ENCODE peak calls at places on chromosome 7, in eight cellular contexts. One of them, this sample, is unnamed.

GRCh38 chr7:97418312-97418711 is 300.8 kb downstream of the SDHAF3 start:
- DNase-seq in kidney epithelial cell: no peak
- DNase-seq in right lobe of liver: no peak
- DNase-seq in thoracic aorta: no peak
- DNase-seq in HFF-Myc: no peak
- DNase-seq in mammary epithelial cell: no peak
- DNase-seq in coronary artery: no peak
- DNase-seq in AG10803: no peak
- DNase-seq in this sample: no peak

GRCh38 chr7:102990642-102991041 is 77.8 kb downstream of the LRRC17 start:
- DNase-seq in kidney epithelial cell: no peak
- DNase-seq in coronary artery: no peak
- DNase-seq in right lobe of liver: no peak
- DNase-seq in thoracic aorta: no peak
- DNase-seq in HFF-Myc: no peak
- DNase-seq in mammary epithelial cell: no peak
- DNase-seq in AG10803: no peak
- DNase-seq in this sample: no peak

GRCh38 chr7:45606050-45606449 is 31.9 kb downstream of the ADCY1 start:
- DNase-seq in right lobe of liver: peak
- DNase-seq in coronary artery: peak
- DNase-seq in HFF-Myc: no peak
- DNase-seq in kidney epithelial cell: no peak
- DNase-seq in AG10803: no peak
- DNase-seq in thoracic aorta: no peak
- DNase-seq in mammary epithelial cell: no peak
- DNase-seq in this sample: no peak

GRCh38 chr7:30927040-30927439 is 15.4 kb downstream of the AQP1 start:
- DNase-seq in mammary epithelial cell: no peak
- DNase-seq in AG10803: no peak
- DNase-seq in HFF-Myc: no peak
- DNase-seq in kidney epithelial cell: no peak
- DNase-seq in right lobe of liver: peak
- DNase-seq in coronary artery: no peak
- DNase-seq in thoracic aorta: no peak
- DNase-seq in this sample: no peak

GRCh38 chr7:41624818-41625217 is 78.1 kb downstream of the INHBA start:
- DNase-seq in right lobe of liver: no peak
- DNase-seq in thoracic aorta: no peak
- DNase-seq in mammary epithelial cell: peak
- DNase-seq in kidney epithelial cell: no peak
- DNase-seq in HFF-Myc: peak
- DNase-seq in AG10803: peak
- DNase-seq in coronary artery: no peak
- DNase-seq in this sample: peak

GRCh38 chr7:74269757-74270277 is 15.6 kb upstream of the RFC2 start:
- DNase-seq in AG10803: peak
- DNase-seq in HFF-Myc: no peak
- DNase-seq in coronary artery: no peak
- DNase-seq in mammary epithelial cell: peak
- DNase-seq in thoracic aorta: no peak
- DNase-seq in kidney epithelial cell: no peak
- DNase-seq in right lobe of liver: peak
- DNase-seq in this sample: peak

GRCh38 chr7:132161231-132161915 is 414.9 kb downstream of the PLXNA4 start:
- DNase-seq in AG10803: peak
- DNase-seq in coronary artery: no peak
- DNase-seq in HFF-Myc: no peak
- DNase-seq in right lobe of liver: no peak
- DNase-seq in thoracic aorta: no peak
- DNase-seq in mammary epithelial cell: no peak
- DNase-seq in kidney epithelial cell: no peak
- DNase-seq in this sample: no peak

GRCh38 chr7:47591089-47591654 is 9.3 kb upstream of the TNS3 start:
- DNase-seq in right lobe of liver: no peak
- DNase-seq in thoracic aorta: no peak
- DNase-seq in HFF-Myc: no peak
- DNase-seq in AG10803: no peak
- DNase-seq in kidney epithelial cell: no peak
- DNase-seq in mammary epithelial cell: no peak
- DNase-seq in coronary artery: no peak
- DNase-seq in this sample: no peak

GRCh38 chr7:82105463-82105862 is 335.6 kb upstream of the HGF start:
- DNase-seq in coronary artery: no peak
- DNase-seq in thoracic aorta: no peak
- DNase-seq in right lobe of liver: no peak
- DNase-seq in kidney epithelial cell: peak
- DNase-seq in mammary epithelial cell: peak
- DNase-seq in HFF-Myc: peak
- DNase-seq in AG10803: peak
- DNase-seq in this sample: peak

GRCh38 chr7:140230517-140230861 is 53.7 kb upstream of the KDM7A start:
- DNase-seq in coronary artery: no peak
- DNase-seq in AG10803: peak
- DNase-seq in kidney epithelial cell: no peak
- DNase-seq in mammary epithelial cell: no peak
- DNase-seq in HFF-Myc: no peak
- DNase-seq in thoracic aorta: no peak
- DNase-seq in right lobe of liver: no peak
- DNase-seq in this sample: no peak

GRCh38 chr7:137579913-137580640 is 236.5 kb upstream of the PTN start:
- DNase-seq in AG10803: peak
- DNase-seq in coronary artery: no peak
- DNase-seq in HFF-Myc: peak
- DNase-seq in thoracic aorta: no peak
- DNase-seq in mammary epithelial cell: peak
- DNase-seq in kidney epithelial cell: peak
- DNase-seq in right lobe of liver: no peak
- DNase-seq in this sample: peak

GRCh38 chr7:80361948-80362347 is 149.9 kb downstream of the GNAT3 start:
- DNase-seq in mammary epithelial cell: no peak
- DNase-seq in kidney epithelial cell: no peak
- DNase-seq in AG10803: peak
- DNase-seq in right lobe of liver: no peak
- DNase-seq in HFF-Myc: peak
- DNase-seq in thoracic aorta: no peak
- DNase-seq in coronary artery: no peak
- DNase-seq in this sample: peak

GRCh38 chr7:16318989-16319915 is 102.1 kb downstream of the CRPPA start:
- DNase-seq in kidney epithelial cell: no peak
- DNase-seq in HFF-Myc: peak
- DNase-seq in AG10803: no peak
- DNase-seq in right lobe of liver: no peak
- DNase-seq in thoracic aorta: no peak
- DNase-seq in mammary epithelial cell: peak
- DNase-seq in coronary artery: no peak
- DNase-seq in this sample: peak

GRCh38 chr7:34091330-34091917 is 186.1 kb downstream of the BMPER start:
- DNase-seq in AG10803: peak
- DNase-seq in coronary artery: no peak
- DNase-seq in right lobe of liver: no peak
- DNase-seq in kidney epithelial cell: no peak
- DNase-seq in mammary epithelial cell: peak
- DNase-seq in HFF-Myc: no peak
- DNase-seq in thoracic aorta: no peak
- DNase-seq in this sample: peak

GRCh38 chr7:52257890-52258289 is 777.5 kb upstream of the POM121L12 start:
- DNase-seq in AG10803: no peak
- DNase-seq in kidney epithelial cell: no peak
- DNase-seq in coronary artery: no peak
- DNase-seq in HFF-Myc: no peak
- DNase-seq in thoracic aorta: no peak
- DNase-seq in mammary epithelial cell: no peak
- DNase-seq in right lobe of liver: no peak
- DNase-seq in this sample: no peak

GRCh38 chr7:1123721-1124120 is 35.8 kb downstream of the GPER1 start:
- DNase-seq in HFF-Myc: no peak
- DNase-seq in mammary epithelial cell: no peak
- DNase-seq in thoracic aorta: peak
- DNase-seq in AG10803: peak
- DNase-seq in right lobe of liver: peak
- DNase-seq in coronary artery: peak
- DNase-seq in kidney epithelial cell: no peak
- DNase-seq in this sample: peak

GRCh38 chr7:4221043-4221442 is 461.1 kb upstream of the FOXK1 start:
- DNase-seq in thoracic aorta: no peak
- DNase-seq in mammary epithelial cell: no peak
- DNase-seq in right lobe of liver: no peak
- DNase-seq in AG10803: no peak
- DNase-seq in kidney epithelial cell: no peak
- DNase-seq in coronary artery: no peak
- DNase-seq in HFF-Myc: no peak
- DNase-seq in this sample: no peak

GRCh38 chr7:98575878-98576277 is 41.2 kb upstream of the NPTX2 start:
- DNase-seq in AG10803: no peak
- DNase-seq in right lobe of liver: no peak
- DNase-seq in HFF-Myc: no peak
- DNase-seq in mammary epithelial cell: no peak
- DNase-seq in kidney epithelial cell: no peak
- DNase-seq in coronary artery: no peak
- DNase-seq in thoracic aorta: no peak
- DNase-seq in this sample: no peak

GRCh38 chr7:132295198-132295597 is 281.1 kb downstream of the PLXNA4 start:
- DNase-seq in right lobe of liver: no peak
- DNase-seq in thoracic aorta: no peak
- DNase-seq in coronary artery: no peak
- DNase-seq in HFF-Myc: no peak
- DNase-seq in AG10803: peak
- DNase-seq in mammary epithelial cell: peak
- DNase-seq in kidney epithelial cell: no peak
- DNase-seq in this sample: no peak

GRCh38 chr7:34117583-34117982 is 212.2 kb downstream of the BMPER start:
- DNase-seq in coronary artery: no peak
- DNase-seq in HFF-Myc: no peak
- DNase-seq in AG10803: no peak
- DNase-seq in mammary epithelial cell: no peak
- DNase-seq in right lobe of liver: no peak
- DNase-seq in kidney epithelial cell: no peak
- DNase-seq in thoracic aorta: no peak
- DNase-seq in this sample: no peak

GRCh38 chr7:131148708-131149428 is 178.8 kb upstream of the MKLN1 start:
- DNase-seq in mammary epithelial cell: no peak
- DNase-seq in right lobe of liver: no peak
- DNase-seq in kidney epithelial cell: no peak
- DNase-seq in HFF-Myc: no peak
- DNase-seq in AG10803: no peak
- DNase-seq in thoracic aorta: no peak
- DNase-seq in coronary artery: no peak
- DNase-seq in this sample: no peak
- TF ChIP-seq CTCF in mammary epithelial cell: no peak
- TF ChIP-seq CTCF in right lobe of liver: no peak
- TF ChIP-seq CTCF in kidney epithelial cell: no peak
- TF ChIP-seq CTCF in HFF-Myc: no peak
- TF ChIP-seq CTCF in AG10803: no peak
- TF ChIP-seq CTCF in thoracic aorta: no peak
- TF ChIP-seq CTCF in coronary artery: no peak
- TF ChIP-seq CTCF in this sample: no peak

GRCh38 chr7:106072715-106073091 is 39.4 kb downstream of the SYPL1 start:
- DNase-seq in HFF-Myc: no peak
- DNase-seq in thoracic aorta: no peak
- DNase-seq in AG10803: no peak
- DNase-seq in right lobe of liver: no peak
- DNase-seq in coronary artery: no peak
- DNase-seq in mammary epithelial cell: no peak
- DNase-seq in kidney epithelial cell: no peak
- DNase-seq in this sample: no peak

GRCh38 chr7:106070567-106071254 is 41.4 kb downstream of the SYPL1 start:
- DNase-seq in kidney epithelial cell: no peak
- DNase-seq in mammary epithelial cell: no peak
- DNase-seq in AG10803: no peak
- DNase-seq in HFF-Myc: no peak
- DNase-seq in right lobe of liver: no peak
- DNase-seq in thoracic aorta: no peak
- DNase-seq in coronary artery: no peak
- DNase-seq in this sample: no peak

GRCh38 chr7:106070201-106070551 is 41.9 kb downstream of the SYPL1 start:
- DNase-seq in HFF-Myc: no peak
- DNase-seq in thoracic aorta: no peak
- DNase-seq in kidney epithelial cell: no peak
- DNase-seq in right lobe of liver: peak
- DNase-seq in AG10803: no peak
- DNase-seq in coronary artery: no peak
- DNase-seq in mammary epithelial cell: peak
- DNase-seq in this sample: no peak

GRCh38 chr7:106071999-106072714 is 40.0 kb downstream of the SYPL1 start:
- DNase-seq in thoracic aorta: no peak
- DNase-seq in AG10803: no peak
- DNase-seq in kidney epithelial cell: no peak
- DNase-seq in coronary artery: no peak
- DNase-seq in mammary epithelial cell: no peak
- DNase-seq in HFF-Myc: no peak
- DNase-seq in right lobe of liver: no peak
- DNase-seq in this sample: peak

DNA sequence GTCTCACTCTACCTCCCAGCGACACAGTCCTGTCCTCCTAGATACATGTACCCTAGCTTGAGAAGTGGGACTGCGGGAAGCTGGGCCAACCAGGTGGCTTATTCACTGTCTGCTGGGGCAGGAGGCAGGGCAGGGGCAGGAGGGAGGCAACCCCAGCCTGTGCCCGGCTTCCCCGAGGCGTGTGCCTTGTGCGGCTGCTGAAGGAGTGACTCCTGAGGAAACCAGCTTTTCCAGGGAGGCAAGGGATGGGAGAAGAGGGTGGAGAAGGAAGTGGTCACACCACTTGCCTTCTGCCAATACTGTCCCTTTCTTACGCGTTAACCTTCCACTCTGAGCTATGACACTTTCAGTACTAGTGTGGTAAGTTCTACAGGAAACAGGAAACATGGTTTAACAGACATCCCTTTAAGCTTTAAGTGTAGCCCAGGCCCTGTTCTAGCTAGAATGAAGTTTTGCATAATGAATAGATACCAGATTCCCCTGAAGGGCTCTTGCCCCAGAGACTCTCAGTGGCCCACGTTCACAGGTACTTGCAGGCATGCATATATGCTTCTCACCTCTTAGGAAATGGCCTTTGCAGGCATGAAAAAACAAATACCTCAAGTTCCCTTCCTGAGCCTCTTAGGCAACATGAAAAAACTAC is 40.6 kb downstream of the SYPL1 start:
- DNase-seq in right lobe of liver: no peak
- DNase-seq in mammary epithelial cell: no peak
- DNase-seq in AG10803: no peak
- DNase-seq in thoracic aorta: no peak
- DNase-seq in HFF-Myc: no peak
- DNase-seq in kidney epithelial cell: no peak
- DNase-seq in coronary artery: no peak
- DNase-seq in this sample: no peak
- H3K4me3 ChIP-seq in right lobe of liver: no peak
- H3K4me3 ChIP-seq in mammary epithelial cell: no peak
- H3K4me3 ChIP-seq in AG10803: no peak
- H3K4me3 ChIP-seq in thoracic aorta: no peak
- H3K4me3 ChIP-seq in HFF-Myc: no peak
- H3K4me3 ChIP-seq in kidney epithelial cell: no peak
- H3K4me3 ChIP-seq in coronary artery: no peak
- H3K4me3 ChIP-seq in this sample: no peak

GRCh38 chr7:101156277-101156676 is 2.0 kb downstream of the AP1S1 start:
- DNase-seq in mammary epithelial cell: no peak
- DNase-seq in HFF-Myc: no peak
- DNase-seq in thoracic aorta: no peak
- DNase-seq in kidney epithelial cell: no peak
- DNase-seq in coronary artery: no peak
- DNase-seq in AG10803: no peak
- DNase-seq in right lobe of liver: no peak
- DNase-seq in this sample: no peak
- TF ChIP-seq CTCF in mammary epithelial cell: no peak
- TF ChIP-seq CTCF in HFF-Myc: peak
- TF ChIP-seq CTCF in thoracic aorta: no peak
- TF ChIP-seq CTCF in kidney epithelial cell: peak
- TF ChIP-seq CTCF in coronary artery: no peak
- TF ChIP-seq CTCF in AG10803: peak
- TF ChIP-seq CTCF in right lobe of liver: no peak
- TF ChIP-seq CTCF in this sample: peak

GRCh38 chr7:101017099-101017777 is 2.6 kb upstream of the MUC17 start:
- DNase-seq in HFF-Myc: peak
- DNase-seq in AG10803: peak
- DNase-seq in coronary artery: no peak
- DNase-seq in right lobe of liver: no peak
- DNase-seq in kidney epithelial cell: peak
- DNase-seq in mammary epithelial cell: peak
- DNase-seq in thoracic aorta: peak
- DNase-seq in this sample: peak
- H3K4me3 ChIP-seq in HFF-Myc: peak
- H3K4me3 ChIP-seq in AG10803: peak
- H3K4me3 ChIP-seq in coronary artery: peak
- H3K4me3 ChIP-seq in right lobe of liver: no peak
- H3K4me3 ChIP-seq in kidney epithelial cell: peak
- H3K4me3 ChIP-seq in mammary epithelial cell: peak
- H3K4me3 ChIP-seq in thoracic aorta: peak
- H3K4me3 ChIP-seq in this sample: peak